ENCODE peak calls at places on chromosome 22, in eight cellular contexts. S is neural progenitor cell, L is dorsolateral prefrontal cortex, Y is GM23338, N is BJ, P is A549, M is fibroblast of mammary gland, Z is suprapubic skin. B is an unnamed sample.

GRCh38 chr22:29674121-29674520 is 45.7 kb upstream of the CABP7 start:
- DNase-seq in S (no peak), L (no peak), Y (no peak), N (no peak), P (no peak), M (no peak), Z (no peak), B (no peak)

GRCh38 chr22:47107431-47107830 is 345.0 kb downstream of the TBC1D22A start:
- DNase-seq in S (no peak), L (no peak), Y (no peak), N (peak), P (no peak), M (peak), Z (no peak), B (no peak)

GRCh38 chr22:32674925-32675825 is 126.3 kb upstream of the TIMP3 start:
- DNase-seq in S (no peak), L (no peak), Y (no peak), N (no peak), P (no peak), M (peak), Z (no peak), B (no peak)

GRCh38 chr22:50530280-50530856 is 556 bp upstream of the TYMP start:
- DNase-seq in S (peak), L (no peak), Y (peak), N (no peak), P (peak), M (peak), Z (peak), B (no peak)

GRCh38 chr22:50046481-50047245 is 11.4 kb downstream of the TTLL8 start:
- DNase-seq in S (no peak), L (no peak), Y (no peak), N (no peak), P (no peak), M (no peak), Z (peak), B (no peak)

GRCh38 chr22:42152661-42153270 is 22.2 kb upstream of the CYP2D6 start:
- DNase-seq in S (no peak), L (no peak), Y (no peak), N (no peak), P (no peak), M (no peak), Z (no peak), B (no peak)

GRCh38 chr22:47618180-47618579 is 855.7 kb downstream of the TBC1D22A start:
- DNase-seq in S (no peak), L (peak), Y (no peak), N (no peak), P (no peak), M (no peak), Z (no peak), B (peak)

GRCh38 chr22:49024775-49025440 is 802.8 kb downstream of the BRD1 start:
- DNase-seq in S (no peak), L (no peak), Y (no peak), N (no peak), P (no peak), M (no peak), Z (peak), B (no peak)

GRCh38 chr22:46754110-46754799 is 8.2 kb upstream of the TBC1D22A start:
- DNase-seq in S (no peak), L (no peak), Y (no peak), N (peak), P (peak), M (peak), Z (peak), B (no peak)

GRCh38 chr22:49201046-49201970 is 626.4 kb downstream of the BRD1 start:
- DNase-seq in S (no peak), L (peak), Y (no peak), N (no peak), P (no peak), M (no peak), Z (peak), B (peak)

GRCh38 chr22:46612904-46613605 is 7.1 kb upstream of the GRAMD4 start:
- DNase-seq in S (no peak), L (no peak), Y (no peak), N (no peak), P (no peak), M (no peak), Z (no peak), B (no peak)

GRCh38 chr22:39204216-39204615 is 40.6 kb downstream of the PDGFB start:
- DNase-seq in S (no peak), L (no peak), Y (no peak), N (no peak), P (no peak), M (no peak), Z (peak), B (no peak)

GRCh38 chr22:28424427-28425080 is 255.1 kb downstream of the TTC28 start:
- DNase-seq in S (no peak), L (no peak), Y (no peak), N (no peak), P (peak), M (peak), Z (no peak), B (no peak)

GRCh38 chr22:30453731-30454510 is 17.9 kb downstream of the SEC14L3 start:
- DNase-seq in S (peak), L (no peak), Y (peak), N (no peak), P (peak), M (no peak), Z (no peak), B (no peak)

GRCh38 chr22:21582801-21583740 is 15.6 kb downstream of the UBE2L3 start:
- DNase-seq in S (no peak), L (no peak), Y (no peak), N (no peak), P (no peak), M (no peak), Z (no peak), B (no peak)

GRCh38 chr22:45868586-45869443 is 108.1 kb downstream of the WNT7B start:
- DNase-seq in S (no peak), L (peak), Y (no peak), N (no peak), P (no peak), M (no peak), Z (peak), B (peak)

GRCh38 chr22:35218079-35218478 is 39.2 kb upstream of the HMGXB4 start:
- DNase-seq in S (no peak), L (no peak), Y (no peak), N (no peak), P (no peak), M (peak), Z (no peak), B (no peak)

GRCh38 chr22:49751318-49751967 is 76.2 kb downstream of the BRD1 start:
- DNase-seq in S (no peak), L (peak), Y (no peak), N (no peak), P (no peak), M (no peak), Z (no peak), B (peak)

GRCh38 chr22:30253205-30253852 is 6.8 kb upstream of the LIF start:
- DNase-seq in S (no peak), L (peak), Y (no peak), N (no peak), P (peak), M (peak), Z (peak), B (no peak)

GRCh38 chr22:35837328-35837727 is 119.7 kb downstream of the APOL5 start:
- DNase-seq in S (no peak), L (no peak), Y (no peak), N (no peak), P (no peak), M (no peak), Z (no peak), B (no peak)

GRCh38 chr22:46145361-46145851 is 4.9 kb upstream of the PPARA start:
- DNase-seq in S (no peak), L (no peak), Y (no peak), N (no peak), P (no peak), M (no peak), Z (no peak), B (no peak)

GRCh38 chr22:28883917-28884753 is 763 bp downstream of the ZNRF3 start:
- DNase-seq in S (peak), L (no peak), Y (peak), N (no peak), P (peak), M (no peak), Z (peak), B (peak)

GRCh38 chr22:19448076-19448607 is 631 bp upstream of the C22orf39 start:
- DNase-seq in S (peak), L (no peak), Y (peak), N (no peak), P (peak), M (peak), Z (no peak), B (no peak)

GRCh38 chr22:49546811-49547585 is 280.7 kb downstream of the BRD1 start:
- DNase-seq in S (no peak), L (peak), Y (no peak), N (no peak), P (no peak), M (no peak), Z (peak), B (no peak)

GRCh38 chr22:49228431-49229037 is 599.1 kb downstream of the BRD1 start:
- DNase-seq in S (no peak), L (no peak), Y (no peak), N (no peak), P (no peak), M (no peak), Z (peak), B (peak)

GRCh38 chr22:35381424-35381772 is 502 bp downstream of the HMOX1 start:
- DNase-seq in S (no peak), L (no peak), Y (no peak), N (no peak), P (no peak), M (no peak), Z (no peak), B (no peak)

GRCh38 chr22:39148024-39148726 is 4.3 kb downstream of the CBX7 start:
- DNase-seq in S (no peak), L (no peak), Y (no peak), N (no peak), P (no peak), M (no peak), Z (peak), B (no peak)

GRCh38 chr22:40485813-40486610 is 115.6 kb downstream of the SGSM3 start:
- DNase-seq in S (no peak), L (no peak), Y (no peak), N (no peak), P (no peak), M (peak), Z (no peak), B (no peak)

GRCh38 chr22:41557401-41558240 is 3.2 kb upstream of the CSDC2 start:
- DNase-seq in S (no peak), L (peak), Y (peak), N (no peak), P (no peak), M (peak), Z (no peak), B (no peak)

GRCh38 chr22:21103633-21104032 is 57.9 kb downstream of the LRRC74B start:
- DNase-seq in S (no peak), L (no peak), Y (no peak), N (no peak), P (no peak), M (no peak), Z (no peak), B (no peak)

DNA sequence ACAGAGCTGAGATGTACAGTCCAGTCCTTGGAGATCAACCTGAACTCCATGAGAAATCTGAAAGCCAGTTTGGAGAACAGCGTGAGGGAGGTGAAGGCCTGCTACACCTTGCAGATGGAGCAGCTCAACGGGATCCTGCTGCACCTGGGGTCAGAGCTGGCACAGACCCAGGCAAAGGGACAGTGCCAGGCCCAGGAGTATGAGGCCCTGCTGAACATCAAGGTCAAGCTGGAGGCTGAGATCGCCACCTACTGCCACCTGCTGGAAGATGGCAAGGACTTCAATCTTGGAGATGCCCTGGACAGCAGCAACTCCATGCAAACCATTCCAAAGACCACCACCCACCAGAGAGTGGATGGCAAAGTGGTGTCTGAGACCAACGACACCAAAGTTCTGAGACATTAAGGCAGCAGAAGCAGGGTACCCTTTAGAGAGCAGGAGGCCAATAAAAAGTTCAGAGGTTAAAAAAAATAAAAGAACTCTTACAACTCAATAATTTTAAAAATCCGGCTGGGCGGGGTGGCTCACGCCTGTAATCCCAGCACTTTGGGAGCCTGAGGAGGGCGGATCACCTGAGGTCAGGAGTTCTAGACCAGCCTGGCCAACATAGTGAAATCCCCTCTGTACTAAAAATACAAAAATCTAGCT is 69.9 kb upstream of the RTL6 start:
- DNase-seq in S (no peak), L (peak), Y (peak), N (no peak), P (peak), M (peak), Z (peak), B (peak)
- TF ChIP-seq CTCF in S (peak), L (peak), Y (peak), N (peak), P (peak), M (peak), Z (peak), B (peak)

GRCh38 chr22:23386245-23386631 is 193.9 kb downstream of the IGLL1 start:
- DNase-seq in S (no peak), L (no peak), Y (no peak), N (no peak), P (no peak), M (no peak), Z (no peak), B (no peak)
- TF ChIP-seq CTCF in S (no peak), L (peak), Y (no peak), N (no peak), P (peak), M (no peak), Z (no peak), B (peak)

GRCh38 chr22:26398741-26399153 is 30.3 kb upstream of the ASPHD2 start:
- DNase-seq in S (peak), L (peak), Y (peak), N (peak), P (peak), M (peak), Z (peak), B (no peak)
- TF ChIP-seq CTCF in S (peak), L (peak), Y (peak), N (peak), P (peak), M (peak), Z (peak), B (peak)

DNA sequence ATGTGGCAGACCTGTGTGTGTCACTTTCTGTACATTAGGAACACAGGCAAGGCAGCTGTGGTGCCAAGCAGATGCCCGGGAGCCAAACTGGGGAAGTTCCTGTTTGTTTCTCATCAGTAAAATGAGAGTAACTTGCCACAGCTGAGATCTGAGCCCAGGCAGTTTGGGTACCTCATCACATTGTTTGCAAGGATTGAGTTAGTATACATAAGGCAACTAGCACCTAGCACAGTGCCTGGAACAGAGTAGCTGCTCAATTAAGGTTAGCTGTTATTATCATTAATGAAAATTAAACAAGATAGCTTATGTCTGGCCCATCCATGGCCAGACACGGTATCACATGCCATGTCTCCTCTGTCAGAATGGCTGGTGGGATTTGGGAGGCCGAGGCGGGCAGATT is 7.8 kb downstream of the SOX10 start:
- DNase-seq in S (no peak), L (no peak), Y (no peak), N (no peak), P (no peak), M (no peak), Z (no peak), B (no peak)
- TF ChIP-seq CTCF in S (no peak), L (no peak), Y (no peak), N (no peak), P (no peak), M (no peak), Z (no peak), B (no peak)